ENCODE peak calls at places on chromosome 5, in ten cellular contexts. One of them, this sample, is unnamed.

GRCh38 chr5:179620703-179621350 is 2.6 kb downstream of the HNRNPH1 start:
- DNase-seq in choroid plexus epithelial cell: no peak
- DNase-seq in Caco-2: peak; percentile 6
- DNase-seq in activated effector memory CD4-positive, alpha-beta T cell treated with Interleukin-2 at 50 U/mL for 16 hours: no peak
- DNase-seq in gastrocnemius medialis: no peak
- DNase-seq in GM04503: no peak
- DNase-seq in HT-29: no peak
- DNase-seq in stimulated activated CD4-positive, alpha-beta T cell treated with anti-CD3 and anti-CD28 coated beads, Interleukin-4, amount 100 ng/mL, for 4 hours: no peak
- DNase-seq in RWPE1: no peak
- DNase-seq in A172: peak; percentile 53
- DNase-seq in this sample: no peak

GRCh38 chr5:27034531-27034930 is 3.9 kb downstream of the CDH9 start:
- DNase-seq in choroid plexus epithelial cell: no peak
- DNase-seq in stimulated activated CD4-positive, alpha-beta T cell treated with anti-CD3 and anti-CD28 coated beads, Interleukin-4, amount 100 ng/mL, for 4 hours: no peak
- DNase-seq in activated effector memory CD4-positive, alpha-beta T cell treated with Interleukin-2 at 50 U/mL for 16 hours: no peak
- DNase-seq in GM04503: no peak
- DNase-seq in gastrocnemius medialis: no peak
- DNase-seq in RWPE1: no peak
- DNase-seq in Caco-2: no peak
- DNase-seq in HT-29: no peak
- DNase-seq in A172: no peak
- DNase-seq in this sample: no peak

GRCh38 chr5:88883059-88883565 is at the start of gene MEF2C:
- DNase-seq in Caco-2: peak; percentile 43
- DNase-seq in HT-29: no peak
- DNase-seq in gastrocnemius medialis: peak; percentile 82
- DNase-seq in choroid plexus epithelial cell: peak; percentile 87
- DNase-seq in stimulated activated CD4-positive, alpha-beta T cell treated with anti-CD3 and anti-CD28 coated beads, Interleukin-4, amount 100 ng/mL, for 4 hours: no peak
- DNase-seq in A172: peak; percentile 87
- DNase-seq in GM04503: no peak
- DNase-seq in RWPE1: peak; percentile 41
- DNase-seq in activated effector memory CD4-positive, alpha-beta T cell treated with Interleukin-2 at 50 U/mL for 16 hours: no peak
- DNase-seq in this sample: peak; percentile 92

GRCh38 chr5:135645781-135646180 is 67.0 kb upstream of the CXCL14 start:
- DNase-seq in choroid plexus epithelial cell: no peak
- DNase-seq in RWPE1: no peak
- DNase-seq in A172: no peak
- DNase-seq in HT-29: no peak
- DNase-seq in gastrocnemius medialis: no peak
- DNase-seq in GM04503: no peak
- DNase-seq in stimulated activated CD4-positive, alpha-beta T cell treated with anti-CD3 and anti-CD28 coated beads, Interleukin-4, amount 100 ng/mL, for 4 hours: no peak
- DNase-seq in activated effector memory CD4-positive, alpha-beta T cell treated with Interleukin-2 at 50 U/mL for 16 hours: no peak
- DNase-seq in Caco-2: no peak
- DNase-seq in this sample: no peak

GRCh38 chr5:172065431-172066065 is 59.1 kb upstream of the FBXW11 start:
- DNase-seq in choroid plexus epithelial cell: no peak
- DNase-seq in A172: no peak
- DNase-seq in gastrocnemius medialis: peak; percentile 22
- DNase-seq in Caco-2: no peak
- DNase-seq in HT-29: no peak
- DNase-seq in stimulated activated CD4-positive, alpha-beta T cell treated with anti-CD3 and anti-CD28 coated beads, Interleukin-4, amount 100 ng/mL, for 4 hours: no peak
- DNase-seq in activated effector memory CD4-positive, alpha-beta T cell treated with Interleukin-2 at 50 U/mL for 16 hours: no peak
- DNase-seq in RWPE1: no peak
- DNase-seq in GM04503: no peak
- DNase-seq in this sample: peak; percentile 80

GRCh38 chr5:173340984-173341383 is 12.8 kb upstream of the STC2 start:
- DNase-seq in GM04503: no peak
- DNase-seq in Caco-2: no peak
- DNase-seq in choroid plexus epithelial cell: no peak
- DNase-seq in HT-29: no peak
- DNase-seq in RWPE1: no peak
- DNase-seq in A172: no peak
- DNase-seq in gastrocnemius medialis: no peak
- DNase-seq in activated effector memory CD4-positive, alpha-beta T cell treated with Interleukin-2 at 50 U/mL for 16 hours: no peak
- DNase-seq in stimulated activated CD4-positive, alpha-beta T cell treated with anti-CD3 and anti-CD28 coated beads, Interleukin-4, amount 100 ng/mL, for 4 hours: no peak
- DNase-seq in this sample: peak; percentile 48

GRCh38 chr5:33401482-33402390 is 39.0 kb upstream of the TARS1 start:
- DNase-seq in Caco-2: no peak
- DNase-seq in gastrocnemius medialis: no peak
- DNase-seq in stimulated activated CD4-positive, alpha-beta T cell treated with anti-CD3 and anti-CD28 coated beads, Interleukin-4, amount 100 ng/mL, for 4 hours: no peak
- DNase-seq in RWPE1: peak; percentile 70
- DNase-seq in HT-29: no peak
- DNase-seq in activated effector memory CD4-positive, alpha-beta T cell treated with Interleukin-2 at 50 U/mL for 16 hours: no peak
- DNase-seq in GM04503: peak; percentile 77
- DNase-seq in choroid plexus epithelial cell: peak; percentile 28
- DNase-seq in A172: peak; percentile 89
- DNase-seq in this sample: no peak

GRCh38 chr5:93162201-93162654 is 418.8 kb downstream of the NR2F1-AS1 start:
- DNase-seq in A172: peak; percentile 44
- DNase-seq in HT-29: no peak
- DNase-seq in gastrocnemius medialis: no peak
- DNase-seq in activated effector memory CD4-positive, alpha-beta T cell treated with Interleukin-2 at 50 U/mL for 16 hours: no peak
- DNase-seq in choroid plexus epithelial cell: peak; percentile 39
- DNase-seq in stimulated activated CD4-positive, alpha-beta T cell treated with anti-CD3 and anti-CD28 coated beads, Interleukin-4, amount 100 ng/mL, for 4 hours: no peak
- DNase-seq in Caco-2: no peak
- DNase-seq in RWPE1: peak; percentile 21
- DNase-seq in GM04503: no peak
- DNase-seq in this sample: no peak

GRCh38 chr5:151092750-151093149 is 11.9 kb upstream of the TNIP1 start:
- DNase-seq in stimulated activated CD4-positive, alpha-beta T cell treated with anti-CD3 and anti-CD28 coated beads, Interleukin-4, amount 100 ng/mL, for 4 hours: no peak
- DNase-seq in HT-29: peak; percentile 14
- DNase-seq in A172: peak; percentile 97
- DNase-seq in Caco-2: no peak
- DNase-seq in RWPE1: peak; percentile 76
- DNase-seq in gastrocnemius medialis: peak; percentile 81
- DNase-seq in GM04503: no peak
- DNase-seq in choroid plexus epithelial cell: peak; percentile 57
- DNase-seq in activated effector memory CD4-positive, alpha-beta T cell treated with Interleukin-2 at 50 U/mL for 16 hours: no peak
- DNase-seq in this sample: no peak

GRCh38 chr5:145903113-145903512 is 30.3 kb upstream of the GRXCR2 start:
- DNase-seq in choroid plexus epithelial cell: peak; percentile 19
- DNase-seq in A172: no peak
- DNase-seq in gastrocnemius medialis: no peak
- DNase-seq in stimulated activated CD4-positive, alpha-beta T cell treated with anti-CD3 and anti-CD28 coated beads, Interleukin-4, amount 100 ng/mL, for 4 hours: no peak
- DNase-seq in Caco-2: no peak
- DNase-seq in RWPE1: no peak
- DNase-seq in activated effector memory CD4-positive, alpha-beta T cell treated with Interleukin-2 at 50 U/mL for 16 hours: no peak
- DNase-seq in HT-29: peak; percentile 35
- DNase-seq in GM04503: no peak
- DNase-seq in this sample: no peak

This sample was measured in lower leg skin.